ENCODE peak calls at places on chromosomes 4 and X, in ten cellular contexts. R is mammary epithelial cell; G is hypothalamus; E is psoas muscle; P is cardiac fibroblast; N is activated CD4-positive, alpha-beta T cell treated with anti-CD3 and anti-CD28 coated beads, Interleukin-2, amount 50 U/mL, for 1 hour; D is NCI-H524; U is fibroblast of mammary gland; O is ELR; Z is NCI-H1436 treated with DMSO at 0.1 percent for 48 hours. X is an unnamed sample.

GRCh38 chr4:176762661-176763308 is 29.9 kb downstream of the VEGFC start:
- DNase-seq in N (no peak), Z (no peak), E (no peak), D (no peak), P (no peak), R (no peak), U (no peak), O (no peak), G (no peak), X (no peak)

GRCh38 chr4:111399523-111400135 is 745.6 kb upstream of the FAM241A start:
- DNase-seq in N (no peak), D (peak; percentile 82), R (no peak), Z (no peak), P (no peak), E (no peak), O (peak; percentile 13), U (peak; percentile 72), G (no peak), X (peak; percentile 13)

GRCh38 chr4:53050361-53050774 is 188.3 kb downstream of the RASL11B start:
- DNase-seq in O (no peak), D (no peak), E (no peak), U (no peak), N (no peak), R (no peak), G (no peak), Z (no peak), P (peak; percentile 37), X (no peak)

GRCh38 chrX:85243761-85244410 is at the start of the genes SATL1 and ZNF711:
- DNase-seq in P (peak; percentile 28), N (no peak), R (peak; percentile 2), Z (peak; percentile 93), E (peak; percentile 26), U (peak; percentile 18), G (peak; percentile 45), O (no peak), D (peak; percentile 97), X (peak; percentile 71)

GRCh38 chr4:165308606-165309005 is 18.9 kb upstream of the MSMO1 start:
- DNase-seq in E (no peak), U (no peak), Z (no peak), O (no peak), N (no peak), D (no peak), G (no peak), R (no peak), P (peak; percentile 29), X (no peak)

GRCh38 chr4:112704991-112705845 is 68.3 kb downstream of the LARP7 start:
- DNase-seq in U (peak; percentile 59), G (peak; percentile 21), E (peak; percentile 24), P (peak; percentile 56), D (peak; percentile 17), N (no peak), Z (no peak), O (peak; percentile 68), R (peak; percentile 63), X (peak; percentile 49)

GRCh38 chrX:72297953-72298730 is 7.6 kb downstream of the CITED1 start:
- DNase-seq in R (peak; percentile 27), D (peak; percentile 44), N (no peak), O (peak; percentile 40), E (no peak), U (peak; percentile 56), Z (no peak), P (peak; percentile 28), G (no peak), X (no peak)

GRCh38 chr4:145061325-145061920 is 36.6 kb downstream of the ANAPC10 start:
- DNase-seq in E (no peak), D (peak; percentile 38), O (peak; percentile 60), G (no peak), P (peak; percentile 79), Z (no peak), R (peak; percentile 35), N (no peak), U (peak; percentile 72), X (no peak)

GRCh38 chrX:147848543-147849448 is 62.9 kb upstream of the FMR1 start:
- DNase-seq in G (no peak), O (no peak), E (no peak), R (no peak), P (no peak), U (no peak), N (no peak), Z (no peak), D (no peak), X (no peak)

GRCh38 chr4:140260227-140260626 is 106.2 kb upstream of the MAML3 start:
- DNase-seq in Z (no peak), E (no peak), G (no peak), R (peak; percentile 87), U (peak; percentile 87), N (no peak), D (no peak), P (peak; percentile 34), O (peak; percentile 94), X (no peak)

GRCh38 chrX:38052096-38052495 is 45.7 kb downstream of the SYTL5 start:
- DNase-seq in R (peak; percentile 86), P (peak; percentile 66), U (peak; percentile 95), O (peak; percentile 89), D (no peak), N (no peak), E (no peak), Z (no peak), G (no peak), X (no peak)

GRCh38 chrX:153762636-153763173 is 1.3 kb upstream of the PLXNB3 start:
- DNase-seq in U (no peak), R (no peak), Z (no peak), D (peak; percentile 70), P (no peak), N (no peak), G (no peak), E (no peak), O (no peak), X (no peak)

GRCh38 chr4:147682755-147683154 is 1.2 kb downstream of the PRMT9 start:
- DNase-seq in N (no peak), P (peak; percentile 15), U (no peak), G (no peak), E (no peak), O (no peak), R (no peak), D (no peak), Z (no peak), X (no peak)

GRCh38 chr4:137946423-137946822 is 295.7 kb downstream of the SLC7A11 start:
- DNase-seq in R (peak; percentile 5), G (no peak), Z (no peak), O (peak; percentile 52), D (no peak), P (no peak), E (no peak), U (peak; percentile 6), N (no peak), X (no peak)

GRCh38 chr4:77010841-77011354 is 61.3 kb downstream of the SEPTIN11 start:
- DNase-seq in U (peak; percentile 93), P (peak; percentile 59), Z (no peak), E (no peak), R (peak; percentile 71), O (peak; percentile 92), D (no peak), N (no peak), G (no peak), X (no peak)

GRCh38 chr4:7620086-7620813 is 185.5 kb upstream of the PSAPL1 start:
- DNase-seq in E (no peak), N (no peak), P (no peak), Z (no peak), G (no peak), O (no peak), U (no peak), D (no peak), R (no peak), X (no peak)

GRCh38 chr4:176953021-176953420 is 160.3 kb upstream of the VEGFC start:
- DNase-seq in D (no peak), O (no peak), G (no peak), P (no peak), N (no peak), Z (no peak), U (no peak), E (no peak), R (no peak), X (no peak)

GRCh38 chrX:14015294-14015693 is 14.4 kb downstream of the GEMIN8 start:
- DNase-seq in G (no peak), E (no peak), O (no peak), P (peak; percentile 54), R (no peak), Z (no peak), N (no peak), D (no peak), U (peak; percentile 84), X (no peak)

GRCh38 chr4:159229164-159229563 is 126.3 kb downstream of the RAPGEF2 start:
- DNase-seq in D (no peak), R (peak; percentile 54), O (peak; percentile 76), E (no peak), P (peak; percentile 85), U (no peak), N (no peak), Z (no peak), G (no peak), X (no peak)

GRCh38 chrX:135931644-135932487 is 38.4 kb downstream of the SAGE1 start:
- DNase-seq in G (peak; percentile 20), Z (no peak), E (peak; percentile 25), O (peak; percentile 49), U (peak; percentile 45), D (peak; percentile 58), P (peak; percentile 41), N (peak; percentile 29), R (peak; percentile 23), X (peak; percentile 23)

GRCh38 chrX:69615323-69615722 is 590 bp upstream of the EDA start:
- DNase-seq in D (peak; percentile 51), E (no peak), Z (no peak), U (no peak), G (no peak), N (no peak), R (no peak), P (no peak), O (no peak), X (no peak)

GRCh38 chrX:40153335-40154221 is 55.8 kb upstream of the BCOR start:
- DNase-seq in R (no peak), O (peak; percentile 57), E (peak; percentile 48), P (no peak), Z (no peak), U (no peak), G (peak; percentile 21), N (peak; percentile 49), D (peak; percentile 74), X (no peak)

X was measured in dorsolateral prefrontal cortex.